ENCODE peak calls at places on chromosomes 5 and 9, in six cellular contexts. P is breast epithelium, S is tibial nerve, M is psoas muscle, Y is IMR-90, H is uterus. W is an unnamed sample.

GRCh38 chr5:154189256-154189818 is 1.2 kb upstream of the GALNT10 start:
- DNase-seq in P (no peak), S (no peak), M (peak; percentile 57), Y (no peak), H (no peak), W (peak; percentile 8)

GRCh38 chr9:122225323-122226141 is 3.2 kb downstream of the LHX6 start:
- DNase-seq in P (no peak), S (no peak), M (no peak), Y (no peak), H (no peak), W (no peak)

GRCh38 chr5:51279983-51280382 is 103.3 kb upstream of the ISL1 start:
- DNase-seq in P (no peak), S (no peak), M (no peak), Y (no peak), H (no peak), W (no peak)

GRCh38 chr9:69134412-69134811 is 39.7 kb upstream of the TJP2 start:
- DNase-seq in P (peak; percentile 11), S (no peak), M (no peak), Y (no peak), H (no peak), W (no peak)

GRCh38 chr9:129464972-129465833 is 155.7 kb downstream of the C9orf50 start:
- DNase-seq in P (no peak), S (no peak), M (peak; percentile 71), Y (peak; percentile 60), H (peak; percentile 70), W (no peak)

GRCh38 chr5:2017540-2018389 is 135.0 kb upstream of the IRX4 start:
- DNase-seq in P (no peak), S (no peak), M (no peak), Y (peak; percentile 10), H (no peak), W (peak; percentile 14)

GRCh38 chr9:82552784-82553183 is 510.2 kb downstream of the RASEF start:
- DNase-seq in P (no peak), S (no peak), M (no peak), Y (no peak), H (no peak), W (no peak)

GRCh38 chr5:91178461-91178860 is 204.7 kb downstream of the ARRDC3 start:
- DNase-seq in P (no peak), S (no peak), M (no peak), Y (peak; percentile 64), H (no peak), W (peak; percentile 29)

GRCh38 chr5:36272136-36272665 is 29.5 kb downstream of the RANBP3L start:
- DNase-seq in P (no peak), S (no peak), M (no peak), Y (no peak), H (no peak), W (no peak)

GRCh38 chr5:99104538-99105132 is 175.8 kb upstream of the CHD1 start:
- DNase-seq in P (no peak), S (no peak), M (no peak), Y (peak; percentile 30), H (no peak), W (peak; percentile 67)

GRCh38 chr9:80605129-80605528 is 1033.4 kb downstream of the TLE4 start:
- DNase-seq in P (no peak), S (no peak), M (no peak), Y (peak; percentile 66), H (no peak), W (peak; percentile 2)

GRCh38 chr9:738209-738915 is 103.1 kb upstream of the DMRT1 start:
- DNase-seq in P (no peak), S (no peak), M (peak; percentile 82), Y (peak; percentile 98), H (peak; percentile 70), W (no peak)

GRCh38 chr5:83745821-83746220 is 25.2 kb upstream of the HAPLN1 start:
- DNase-seq in P (no peak), S (no peak), M (no peak), Y (peak; percentile 25), H (no peak), W (no peak)

DNA sequence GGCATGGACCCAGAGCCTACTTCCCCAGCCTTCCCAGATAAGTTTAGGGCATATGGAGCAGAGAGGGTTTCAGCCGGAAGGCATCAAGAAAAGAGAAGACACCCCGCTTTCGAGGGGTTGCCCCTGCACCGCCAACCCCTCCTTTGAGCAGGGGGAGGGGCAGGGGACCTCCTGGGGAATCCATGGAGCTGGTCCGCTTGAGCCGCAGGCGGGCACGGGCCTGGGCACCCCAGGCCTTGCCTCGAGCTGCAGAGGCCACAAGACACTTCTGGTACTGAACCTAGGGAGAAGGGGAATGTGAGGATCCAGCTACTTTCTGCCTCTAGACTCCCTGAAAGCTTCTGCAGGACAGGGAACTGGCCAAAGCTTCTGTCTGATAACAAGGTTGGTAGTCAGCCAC is 1.3 kb upstream of the SRA1 start:
- DNase-seq in P (no peak), S (no peak), M (no peak), Y (no peak), H (no peak), W (no peak)
- H3K4me1 ChIP-seq in P (peaks cover 20% of the 10 kb centered on the region), S (no peaks in the 10 kb centered on the region), M (peaks cover 41% of the 10 kb centered on the region), Y (peaks cover 19% of the 10 kb centered on the region), H (peaks cover 26% of the 10 kb centered on the region), W (peaks cover 15% of the 10 kb centered on the region)

GRCh38 chr5:177498013-177498847 is 826 bp upstream of the PDLIM7 start:
- DNase-seq in P (no peak), S (no peak), M (peak; percentile 81), Y (no peak), H (no peak), W (no peak)
- H3K4me1 ChIP-seq in P (no peaks in the 10 kb centered on the region), S (no peaks in the 10 kb centered on the region), M (peaks cover 25% of the 10 kb centered on the region), Y (peaks cover 34% of the 10 kb centered on the region), H (peaks cover 27% of the 10 kb centered on the region), W (peaks cover 34% of the 10 kb centered on the region)

GRCh38 chr5:151098185-151098813 is 17.5 kb upstream of the TNIP1 start:
- DNase-seq in P (no peak), S (no peak), M (no peak), Y (no peak), H (no peak), W (no peak)
- H3K4me1 ChIP-seq in P (no peaks in the 10 kb centered on the region), S (no peaks in the 10 kb centered on the region), M (peaks cover 63% of the 10 kb centered on the region), Y (peaks cover 19% of the 10 kb centered on the region), H (peaks cover 18% of the 10 kb centered on the region), W (peaks cover 26% of the 10 kb centered on the region)

GRCh38 chr5:14400611-14401010 is 181.0 kb upstream of the OTULINL start:
- DNase-seq in P (no peak), S (no peak), M (no peak), Y (no peak), H (no peak), W (no peak)
- H3K4me1 ChIP-seq in P (peaks cover 6% of the 10 kb centered on the region), S (no peaks in the 10 kb centered on the region), M (no peaks in the 10 kb centered on the region), Y (peaks cover 38% of the 10 kb centered on the region), H (no peaks in the 10 kb centered on the region), W (peaks cover 47% of the 10 kb centered on the region)

GRCh38 chr9:125317704-125318103 is 56.1 kb downstream of the GAPVD1 start:
- DNase-seq in P (no peak), S (no peak), M (no peak), Y (no peak), H (no peak), W (no peak)
- H3K4me1 ChIP-seq in P (no peaks in the 10 kb centered on the region), S (no peaks in the 10 kb centered on the region), M (no peaks in the 10 kb centered on the region), Y (no peaks in the 10 kb centered on the region), H (no peaks in the 10 kb centered on the region), W (no peaks in the 10 kb centered on the region)